ENCODE peak calls at places on chromosome 5, in six cellular contexts. G, U, I, Y, D and K are unnamed samples.

GRCh38 chr5:119275873-119276214 is 80.0 kb upstream of the TNFAIP8 start:
- DNase-seq in G (no peak), I (no peak), Y (no peak), U (no peak), D (no peak), K (no peak)

GRCh38 chr5:142894749-142895148 is 124.6 kb downstream of the ARHGAP26 start:
- DNase-seq in G (no peak), Y (no peak), I (no peak), U (no peak), D (no peak), K (peak)

GRCh38 chr5:173963867-173964429 is 25.0 kb upstream of the C5orf47 start:
- DNase-seq in Y (no peak), U (no peak), I (peak), D (peak), G (no peak), K (no peak)

GRCh38 chr5:65722575-65723424 is 795 bp downstream of the NLN start:
- DNase-seq in U (no peak), I (peak), D (peak), Y (no peak), G (no peak), K (no peak)

GRCh38 chr5:147512640-147513334 is 2.9 kb upstream of the DPYSL3 start:
- DNase-seq in U (no peak), I (no peak), D (no peak), G (no peak), Y (no peak), K (no peak)

GRCh38 chr5:17056056-17056690 is 120.1 kb upstream of the MYO10 start:
- DNase-seq in Y (no peak), U (no peak), G (no peak), I (peak), D (peak), K (no peak)

GRCh38 chr5:85263125-85263524 is 878.4 kb upstream of the EDIL3 start:
- DNase-seq in Y (no peak), I (no peak), U (no peak), G (no peak), D (no peak), K (no peak)

GRCh38 chr5:81751836-81752643 is 1.1 kb upstream of the SSBP2 start:
- DNase-seq in U (peak), G (no peak), D (peak), Y (peak), I (no peak), K (no peak)

GRCh38 chr5:7714697-7715096 is 136.2 kb downstream of the CFAP90 start:
- DNase-seq in U (no peak), G (no peak), Y (no peak), D (no peak), I (no peak), K (no peak)

GRCh38 chr5:37494756-37495155 is 115.6 kb downstream of the WDR70 start:
- DNase-seq in I (no peak), D (peak), Y (no peak), U (no peak), G (no peak), K (no peak)

GRCh38 chr5:119255571-119256356 is 100.1 kb upstream of the TNFAIP8 start:
- DNase-seq in U (no peak), G (no peak), D (peak), I (peak), Y (no peak), K (no peak)

GRCh38 chr5:33223563-33224305 is 217.0 kb upstream of the TARS1 start:
- DNase-seq in Y (no peak), G (no peak), U (no peak), I (no peak), D (no peak), K (no peak)

GRCh38 chr5:17187401-17187800 is 30.0 kb upstream of the BASP1 start:
- DNase-seq in D (no peak), U (no peak), I (no peak), Y (no peak), G (no peak), K (no peak)

GRCh38 chr5:55597014-55597981 is 62.5 kb upstream of the PLPP1 start:
- DNase-seq in G (no peak), Y (no peak), D (no peak), U (no peak), I (no peak), K (peak)

GRCh38 chr5:133727636-133728035 is 115.3 kb upstream of the FSTL4 start:
- DNase-seq in G (no peak), D (no peak), U (no peak), Y (no peak), I (no peak), K (no peak)

GRCh38 chr5:15929616-15930303 is 249.8 kb downstream of the MARCHF11 start:
- DNase-seq in I (peak), U (no peak), Y (no peak), G (peak), D (no peak), K (no peak)

GRCh38 chr5:124583469-124584350 is 162.7 kb downstream of the ZNF608 start:
- DNase-seq in G (peak), Y (no peak), U (no peak), I (peak), D (peak), K (peak)

GRCh38 chr5:2669259-2669658 is 82.2 kb downstream of the IRX2 start:
- DNase-seq in U (no peak), G (no peak), Y (no peak), I (no peak), D (no peak), K (no peak)

GRCh38 chr5:139740138-139740992 is 55.2 kb upstream of the PSD2 start:
- DNase-seq in Y (no peak), G (no peak), I (no peak), D (no peak), U (no peak), K (no peak)

GRCh38 chr5:109959652-109960051 is 269.9 kb downstream of the MAN2A1 start:
- DNase-seq in I (no peak), G (no peak), U (no peak), Y (no peak), D (no peak), K (no peak)

GRCh38 chr5:9265391-9266287 is 280.2 kb downstream of the SEMA5A start:
- DNase-seq in U (no peak), G (peak), D (peak), Y (no peak), I (peak), K (peak)

GRCh38 chr5:83077662-83078261 is 415 bp downstream of the XRCC4 start:
- DNase-seq in U (no peak), I (no peak), G (no peak), D (no peak), Y (no peak), K (no peak)

GRCh38 chr5:133790898-133791297 is 177.5 kb downstream of the C5orf15 start:
- DNase-seq in U (no peak), D (no peak), G (no peak), Y (no peak), I (no peak), K (no peak)